ENCODE peak calls at places on chromosomes 12 and 14, in seven cellular contexts. N, L, S, Z, U, G and W are unnamed samples.

GRCh38 chr12:129900306-129900705 is 3.5 kb downstream of the TMEM132D start:
- DNase-seq in N (no peak), L (no peak), S (no peak), Z (no peak), U (no peak), G (no peak), W (no peak)

GRCh38 chr12:104230704-104231103 is 15.1 kb downstream of the TXNRD1 start:
- DNase-seq in N (no peak), L (no peak), S (no peak), Z (no peak), U (no peak), G (no peak), W (no peak)

GRCh38 chr12:254912-255311 is 7.7 kb downstream of the SLC6A13 start:
- DNase-seq in N (no peak), L (no peak), S (no peak), Z (no peak), U (no peak), G (no peak), W (no peak)

GRCh38 chr12:8742501-8742900 is 44.7 kb downstream of the RIMKLB start:
- DNase-seq in N (no peak), L (no peak), S (no peak), Z (no peak), U (no peak), G (no peak), W (no peak)

GRCh38 chr12:92185052-92185451 is 39.4 kb upstream of the BTG1 start:
- DNase-seq in N (no peak), L (no peak), S (no peak), Z (no peak), U (no peak), G (no peak), W (no peak)

GRCh38 chr14:104783484-104784217 is 11.9 kb downstream of the AKT1 start:
- DNase-seq in N (no peak), L (no peak), S (no peak), Z (no peak), U (no peak), G (no peak), W (no peak)

GRCh38 chr14:99393059-99393655 is 87.5 kb downstream of the SETD3 start:
- DNase-seq in N (no peak), L (peak; percentile 15), S (peak; percentile 22), Z (peak; percentile 56), U (no peak), G (peak; percentile 61), W (no peak)

GRCh38 chr12:117897379-117898161 is 71.2 kb downstream of the KSR2 start:
- DNase-seq in N (no peak), L (no peak), S (peak; percentile 64), Z (no peak), U (no peak), G (no peak), W (no peak)

GRCh38 chr12:23684121-23684520 is 265.3 kb downstream of the SOX5 start:
- DNase-seq in N (no peak), L (no peak), S (no peak), Z (no peak), U (no peak), G (no peak), W (no peak)

GRCh38 chr14:34782031-34782430 is 67.6 kb upstream of the CFL2 start:
- DNase-seq in N (no peak), L (no peak), S (no peak), Z (no peak), U (no peak), G (no peak), W (no peak)

GRCh38 chr12:119179335-119180021 is 747 bp downstream of the HSPB8 start:
- DNase-seq in N (no peak), L (peak; percentile 57), S (no peak), Z (no peak), U (no peak), G (peak; percentile 58), W (no peak)

GRCh38 chr12:52280319-52280795 is 5.9 kb downstream of the KRT86 start:
- DNase-seq in N (no peak), L (peak; percentile 93), S (peak; percentile 10), Z (no peak), U (no peak), G (peak; percentile 66), W (no peak)

GRCh38 chr14:72142328-72142727 is 210.1 kb downstream of the RGS6 start:
- DNase-seq in N (peak; percentile 16), L (no peak), S (no peak), Z (no peak), U (no peak), G (no peak), W (peak; percentile 80)